ENCODE peak calls at places on chromosomes 12 and 14, in seven cellular contexts. One of them, this sample, is unnamed.

GRCh38 chr12:49345840-49346658 is 639 bp upstream of the DNAJC22 start:
- DNase-seq in choroid plexus epithelial cell: no peak
- DNase-seq in retinal pigment epithelial cell: no peak
- DNase-seq in CD4-positive, alpha-beta T cell: no peak
- DNase-seq in RWPE2: no peak
- DNase-seq in GM12878: no peak
- DNase-seq in MCF 10A: no peak
- DNase-seq in this sample: no peak

GRCh38 chr12:47718531-47718930 is 6.8 kb downstream of the ENDOU start:
- DNase-seq in GM12878: no peak
- DNase-seq in MCF 10A: no peak
- DNase-seq in RWPE2: no peak
- DNase-seq in CD4-positive, alpha-beta T cell: no peak
- DNase-seq in retinal pigment epithelial cell: no peak
- DNase-seq in choroid plexus epithelial cell: no peak
- DNase-seq in this sample: no peak

GRCh38 chr12:111161898-111162297 is 207.0 kb downstream of the PHETA1 start:
- DNase-seq in CD4-positive, alpha-beta T cell: no peak
- DNase-seq in GM12878: no peak
- DNase-seq in RWPE2: no peak
- DNase-seq in MCF 10A: no peak
- DNase-seq in choroid plexus epithelial cell: no peak
- DNase-seq in retinal pigment epithelial cell: no peak
- DNase-seq in this sample: no peak

GRCh38 chr14:88598097-88598675 is 35.3 kb downstream of the ZC3H14 start:
- DNase-seq in CD4-positive, alpha-beta T cell: no peak
- DNase-seq in MCF 10A: no peak
- DNase-seq in retinal pigment epithelial cell: no peak
- DNase-seq in choroid plexus epithelial cell: no peak
- DNase-seq in RWPE2: no peak
- DNase-seq in GM12878: no peak
- DNase-seq in this sample: no peak

GRCh38 chr14:61553730-61554641 is 141.3 kb upstream of the HIF1A start:
- DNase-seq in RWPE2: peak
- DNase-seq in MCF 10A: peak
- DNase-seq in GM12878: no peak
- DNase-seq in choroid plexus epithelial cell: peak
- DNase-seq in CD4-positive, alpha-beta T cell: no peak
- DNase-seq in retinal pigment epithelial cell: peak
- DNase-seq in this sample: no peak

GRCh38 chr12:912466-913235 is 36.8 kb downstream of the RAD52 start:
- DNase-seq in GM12878: no peak
- DNase-seq in retinal pigment epithelial cell: no peak
- DNase-seq in CD4-positive, alpha-beta T cell: no peak
- DNase-seq in RWPE2: no peak
- DNase-seq in choroid plexus epithelial cell: no peak
- DNase-seq in MCF 10A: no peak
- DNase-seq in this sample: no peak

GRCh38 chr12:11719678-11720099 is 70.2 kb downstream of the ETV6 start:
- DNase-seq in retinal pigment epithelial cell: peak
- DNase-seq in choroid plexus epithelial cell: peak
- DNase-seq in CD4-positive, alpha-beta T cell: no peak
- DNase-seq in RWPE2: peak
- DNase-seq in GM12878: no peak
- DNase-seq in MCF 10A: peak
- DNase-seq in this sample: no peak

GRCh38 chr12:124774054-124774461 is 89.6 kb downstream of the SCARB1 start:
- DNase-seq in RWPE2: no peak
- DNase-seq in retinal pigment epithelial cell: no peak
- DNase-seq in CD4-positive, alpha-beta T cell: no peak
- DNase-seq in MCF 10A: peak
- DNase-seq in GM12878: no peak
- DNase-seq in choroid plexus epithelial cell: peak
- DNase-seq in this sample: peak

GRCh38 chr14:39617537-39617936 is 185.3 kb upstream of the FBXO33 start:
- DNase-seq in retinal pigment epithelial cell: no peak
- DNase-seq in GM12878: no peak
- DNase-seq in CD4-positive, alpha-beta T cell: no peak
- DNase-seq in RWPE2: no peak
- DNase-seq in choroid plexus epithelial cell: no peak
- DNase-seq in MCF 10A: no peak
- DNase-seq in this sample: no peak

GRCh38 chr14:89578048-89578619 is 161.1 kb upstream of the FOXN3 start:
- DNase-seq in choroid plexus epithelial cell: peak
- DNase-seq in retinal pigment epithelial cell: no peak
- DNase-seq in MCF 10A: no peak
- DNase-seq in GM12878: no peak
- DNase-seq in CD4-positive, alpha-beta T cell: no peak
- DNase-seq in RWPE2: no peak
- DNase-seq in this sample: no peak

GRCh38 chr12:95248604-95249355 is 31.2 kb downstream of the VEZT start:
- DNase-seq in RWPE2: no peak
- DNase-seq in choroid plexus epithelial cell: peak
- DNase-seq in GM12878: no peak
- DNase-seq in CD4-positive, alpha-beta T cell: no peak
- DNase-seq in MCF 10A: no peak
- DNase-seq in retinal pigment epithelial cell: no peak
- DNase-seq in this sample: no peak

GRCh38 chr14:24368215-24368561 is 204 bp downstream of the NFATC4 start:
- DNase-seq in MCF 10A: no peak
- DNase-seq in GM12878: no peak
- DNase-seq in choroid plexus epithelial cell: no peak
- DNase-seq in CD4-positive, alpha-beta T cell: no peak
- DNase-seq in RWPE2: no peak
- DNase-seq in retinal pigment epithelial cell: no peak
- DNase-seq in this sample: no peak

GRCh38 chr12:125794401-125794800 is 729.2 kb downstream of the AACS start:
- DNase-seq in retinal pigment epithelial cell: no peak
- DNase-seq in choroid plexus epithelial cell: no peak
- DNase-seq in MCF 10A: peak
- DNase-seq in CD4-positive, alpha-beta T cell: no peak
- DNase-seq in GM12878: no peak
- DNase-seq in RWPE2: no peak
- DNase-seq in this sample: no peak

GRCh38 chr14:56590535-56590951 is 10.9 kb downstream of the TMEM260 start:
- DNase-seq in RWPE2: no peak
- DNase-seq in CD4-positive, alpha-beta T cell: no peak
- DNase-seq in MCF 10A: no peak
- DNase-seq in choroid plexus epithelial cell: no peak
- DNase-seq in GM12878: no peak
- DNase-seq in retinal pigment epithelial cell: no peak
- DNase-seq in this sample: no peak

GRCh38 chr14:72850360-72850759 is 43.5 kb downstream of the DPF3 start:
- DNase-seq in GM12878: no peak
- DNase-seq in RWPE2: no peak
- DNase-seq in choroid plexus epithelial cell: no peak
- DNase-seq in CD4-positive, alpha-beta T cell: no peak
- DNase-seq in retinal pigment epithelial cell: no peak
- DNase-seq in MCF 10A: no peak
- DNase-seq in this sample: no peak

GRCh38 chr14:102229071-102229738 is 75.8 kb downstream of the MOK start:
- DNase-seq in choroid plexus epithelial cell: no peak
- DNase-seq in MCF 10A: no peak
- DNase-seq in CD4-positive, alpha-beta T cell: no peak
- DNase-seq in retinal pigment epithelial cell: no peak
- DNase-seq in RWPE2: no peak
- DNase-seq in GM12878: no peak
- DNase-seq in this sample: no peak

GRCh38 chr12:55955800-55956508 is 9.9 kb downstream of the PMEL start:
- DNase-seq in CD4-positive, alpha-beta T cell: peak
- DNase-seq in MCF 10A: peak
- DNase-seq in choroid plexus epithelial cell: peak
- DNase-seq in GM12878: no peak
- DNase-seq in RWPE2: peak
- DNase-seq in retinal pigment epithelial cell: no peak
- DNase-seq in this sample: no peak

GRCh38 chr12:51820721-51821422 is 27.6 kb downstream of the FIGNL2 start:
- DNase-seq in CD4-positive, alpha-beta T cell: peak
- DNase-seq in RWPE2: no peak
- DNase-seq in GM12878: no peak
- DNase-seq in choroid plexus epithelial cell: no peak
- DNase-seq in retinal pigment epithelial cell: no peak
- DNase-seq in MCF 10A: no peak
- DNase-seq in this sample: peak
- TF ChIP-seq CTCF in CD4-positive, alpha-beta T cell: peak
- TF ChIP-seq CTCF in RWPE2: peak
- TF ChIP-seq CTCF in GM12878: peak
- TF ChIP-seq CTCF in choroid plexus epithelial cell: no peak
- TF ChIP-seq CTCF in retinal pigment epithelial cell: no peak
- TF ChIP-seq CTCF in MCF 10A: no peak
- TF ChIP-seq CTCF in this sample: no peak

DNA sequence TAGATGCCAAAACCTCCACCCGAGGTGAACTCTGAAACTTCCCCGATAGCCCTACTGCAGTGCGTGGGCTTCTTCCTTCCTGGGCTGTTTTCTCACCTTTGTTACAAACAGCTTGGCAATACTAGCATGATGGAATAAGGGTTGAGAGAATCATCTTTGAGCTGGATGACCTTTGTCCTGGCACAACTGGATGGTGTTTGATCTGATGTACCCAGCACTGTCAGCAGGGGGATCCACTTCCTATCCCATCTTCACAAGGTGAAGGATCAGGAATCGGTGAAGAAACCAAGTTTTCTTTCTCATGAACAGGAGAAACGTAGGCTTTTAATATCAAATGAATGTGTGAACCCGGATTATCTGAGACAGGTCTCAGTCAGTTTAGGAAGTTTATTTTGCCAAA is 19.5 kb upstream of the LRRC10 start:
- DNase-seq in RWPE2: no peak
- DNase-seq in CD4-positive, alpha-beta T cell: no peak
- DNase-seq in retinal pigment epithelial cell: no peak
- DNase-seq in choroid plexus epithelial cell: peak
- DNase-seq in MCF 10A: peak
- DNase-seq in GM12878: no peak
- DNase-seq in this sample: no peak
- TF ChIP-seq CTCF in RWPE2: peak
- TF ChIP-seq CTCF in CD4-positive, alpha-beta T cell: no peak
- TF ChIP-seq CTCF in retinal pigment epithelial cell: peak
- TF ChIP-seq CTCF in choroid plexus epithelial cell: peak
- TF ChIP-seq CTCF in MCF 10A: no peak
- TF ChIP-seq CTCF in GM12878: peak
- TF ChIP-seq CTCF in this sample: no peak

DNA sequence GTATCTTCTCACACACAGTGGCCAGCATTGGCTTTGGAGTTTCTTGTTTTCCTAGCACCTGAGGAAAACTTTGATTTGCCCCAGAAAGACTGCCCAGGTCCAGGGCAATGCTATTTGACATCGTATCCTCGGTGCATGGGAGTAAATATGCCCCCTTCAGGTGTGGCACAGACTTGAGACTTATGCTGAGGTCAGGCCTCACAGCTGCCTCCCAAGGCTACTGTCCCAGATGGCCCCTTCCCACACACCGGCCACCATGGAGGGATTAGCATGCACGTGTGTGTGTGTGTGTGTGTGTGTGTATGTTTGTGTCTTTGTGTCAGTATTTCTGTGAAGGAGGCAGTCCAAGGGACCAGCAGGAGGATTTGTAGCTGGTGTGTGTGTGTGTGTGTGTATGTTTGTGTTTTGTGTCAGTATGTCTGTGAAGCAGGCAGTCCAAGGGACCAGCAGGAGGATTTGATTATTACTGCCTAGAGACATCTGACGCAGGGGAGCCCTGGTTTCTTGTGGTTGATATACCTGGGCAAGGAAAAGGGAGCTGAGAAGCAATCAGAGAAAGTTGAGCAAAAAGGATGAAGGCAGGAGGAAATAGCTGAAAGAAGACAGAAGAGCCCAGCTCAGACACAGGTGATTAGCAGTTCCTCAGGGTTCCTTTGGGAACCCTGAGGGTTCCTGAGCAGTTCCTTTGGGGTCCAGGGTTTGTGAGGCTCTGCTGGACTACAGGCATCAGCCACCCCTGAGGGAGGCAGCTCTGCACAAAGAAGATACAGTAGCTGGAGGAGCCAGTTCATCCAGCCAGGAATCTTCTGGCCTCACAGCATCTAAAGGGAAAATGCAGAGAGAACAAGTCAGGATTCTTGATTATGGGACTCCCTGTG is 42.2 kb downstream of the COX16 start:
- DNase-seq in choroid plexus epithelial cell: no peak
- DNase-seq in MCF 10A: no peak
- DNase-seq in retinal pigment epithelial cell: no peak
- DNase-seq in RWPE2: no peak
- DNase-seq in GM12878: no peak
- DNase-seq in CD4-positive, alpha-beta T cell: no peak
- DNase-seq in this sample: no peak
- TF ChIP-seq CTCF in choroid plexus epithelial cell: no peak
- TF ChIP-seq CTCF in MCF 10A: no peak
- TF ChIP-seq CTCF in retinal pigment epithelial cell: no peak
- TF ChIP-seq CTCF in RWPE2: no peak
- TF ChIP-seq CTCF in GM12878: no peak
- TF ChIP-seq CTCF in CD4-positive, alpha-beta T cell: no peak
- TF ChIP-seq CTCF in this sample: no peak

GRCh38 chr12:73307260-73307659 is 1035.1 kb downstream of the TRHDE start:
- DNase-seq in RWPE2: no peak
- DNase-seq in choroid plexus epithelial cell: no peak
- DNase-seq in GM12878: no peak
- DNase-seq in MCF 10A: no peak
- DNase-seq in CD4-positive, alpha-beta T cell: no peak
- DNase-seq in retinal pigment epithelial cell: no peak
- DNase-seq in this sample: no peak

GRCh38 chr12:73301530-73301929 is 1029.4 kb downstream of the TRHDE start:
- DNase-seq in MCF 10A: no peak
- DNase-seq in retinal pigment epithelial cell: no peak
- DNase-seq in CD4-positive, alpha-beta T cell: no peak
- DNase-seq in GM12878: no peak
- DNase-seq in RWPE2: no peak
- DNase-seq in choroid plexus epithelial cell: no peak
- DNase-seq in this sample: no peak
- TF ChIP-seq CTCF in MCF 10A: no peak
- TF ChIP-seq CTCF in retinal pigment epithelial cell: no peak
- TF ChIP-seq CTCF in CD4-positive, alpha-beta T cell: no peak
- TF ChIP-seq CTCF in GM12878: no peak
- TF ChIP-seq CTCF in RWPE2: no peak
- TF ChIP-seq CTCF in choroid plexus epithelial cell: no peak
- TF ChIP-seq CTCF in this sample: no peak